ENCODE peak calls at places on chromosomes 4 and X, in nine cellular contexts. Z is cardiac muscle cell; C is CD8-positive, alpha-beta T cell; B is ovary; J is GM23338; R is pancreas; D is right cardiac atrium; W is neuronal stem cell; E is colonic mucosa. P is an unnamed sample. For H3K4me1, the result is how much of the 10 kb centered on the place peaks cover.

GRCh38 chr4:54547299-54548097 is 110.3 kb upstream of the KIT start:
- DNase-seq in J (no peak), D (no peak), R (no peak), E (peak), W (no peak), Z (no peak), B (no peak), C (no peak), P (no peak)

GRCh38 chr4:91958651-91959050 is 345.1 kb upstream of the GRID2 start:
- DNase-seq in C (no peak), D (no peak), W (no peak), R (no peak), J (peak), E (no peak), Z (no peak), B (no peak), P (no peak)

GRCh38 chrX:103399744-103400143 is 23.4 kb downstream of the BEX3 start:
- DNase-seq in C (no peak), E (no peak), J (no peak), B (no peak), W (no peak), Z (no peak), R (no peak), D (no peak), P (no peak)

GRCh38 chr4:24644983-24645764 is 60.8 kb upstream of the DHX15 start:
- DNase-seq in J (no peak), E (peak), D (no peak), W (no peak), Z (no peak), B (no peak), C (no peak), R (no peak), P (no peak)

GRCh38 chr4:83738895-83739294 is 203.0 kb downstream of the GPAT3 start:
- DNase-seq in W (no peak), J (no peak), D (no peak), Z (no peak), C (no peak), R (no peak), E (no peak), B (no peak), P (no peak)

GRCh38 chrX:23334871-23335599 is 386 bp downstream of the PTCHD1 start:
- DNase-seq in C (no peak), E (no peak), B (no peak), Z (peak), R (no peak), J (peak), W (no peak), D (no peak), P (no peak)

GRCh38 chr4:40395166-40395900 is 60.2 kb downstream of the CHRNA9 start:
- DNase-seq in J (no peak), D (no peak), R (peak), B (no peak), C (no peak), Z (no peak), E (no peak), W (no peak), P (no peak)

GRCh38 chr4:105909699-105910340 is 14.5 kb downstream of the NPNT start:
- DNase-seq in J (peak), C (no peak), D (no peak), B (no peak), R (no peak), Z (peak), W (no peak), E (peak), P (no peak)

GRCh38 chrX:71095033-71095432 is 618 bp upstream of the FOXO4 start:
- DNase-seq in C (no peak), J (no peak), B (no peak), D (no peak), R (no peak), Z (no peak), W (no peak), E (no peak), P (no peak)

GRCh38 chr4:119659576-119659975 is 31.0 kb upstream of the PDE5A start:
- DNase-seq in E (no peak), J (no peak), C (no peak), Z (no peak), B (no peak), D (no peak), W (no peak), R (no peak), P (no peak)

GRCh38 chr4:165326831-165327210 is 648 bp upstream of the MSMO1 start:
- DNase-seq in W (no peak), B (peak), E (peak), Z (peak), R (no peak), J (peak), D (no peak), C (peak), P (no peak)

GRCh38 chr4:121462660-121463261 is 81.9 kb upstream of the QRFPR start:
- DNase-seq in D (peak), Z (peak), R (no peak), B (no peak), E (peak), J (peak), W (peak), C (peak), P (peak)

GRCh38 chr4:156476359-156476758 is 495.2 kb downstream of the PDGFC start:
- DNase-seq in D (no peak), J (no peak), C (no peak), Z (no peak), E (no peak), W (no peak), R (no peak), B (no peak), P (no peak)

GRCh38 chr4:47468686-47469365 is 5.3 kb upstream of the COMMD8 start:
- DNase-seq in E (no peak), J (no peak), D (no peak), Z (peak), B (no peak), C (no peak), W (no peak), R (no peak), P (no peak)

GRCh38 chr4:80069837-80070788 is 2.9 kb downstream of the ANTXR2 start:
- DNase-seq in B (no peak), W (no peak), Z (no peak), J (no peak), R (no peak), D (no peak), E (no peak), C (no peak), P (no peak)
- H3K4me1 ChIP-seq in B (under half), W (under half), Z (under half), J (under half), R (under half), D (under half), E (under half), C (under half), P (half or more)

GRCh38 chr4:7625073-7625472 is 190.3 kb upstream of the PSAPL1 start:
- DNase-seq in W (no peak), E (no peak), C (no peak), D (no peak), R (no peak), J (no peak), Z (no peak), B (no peak), P (no peak)
- H3K27ac ChIP-seq in W (no peak), E (no peak), C (no peak), D (no peak), R (no peak), J (no peak), Z (no peak), B (no peak), P (no peak)

GRCh38 chr4:80199947-80200346 is 2.6 kb downstream of the PRDM8 start:
- DNase-seq in R (no peak), Z (no peak), C (no peak), E (no peak), B (no peak), J (no peak), D (no peak), W (no peak), P (no peak)

GRCh38 chr4:80196259-80197131 is 808 bp upstream of the PRDM8 start:
- DNase-seq in W (no peak), J (peak), B (no peak), C (no peak), Z (peak), R (no peak), D (no peak), E (no peak), P (no peak)

GRCh38 chr4:80197132-80197573 is at the start of gene PRDM8:
- DNase-seq in J (peak), E (no peak), W (no peak), Z (no peak), R (no peak), B (no peak), D (peak), C (peak), P (peak)

GRCh38 chr4:80199004-80199579 is 1.8 kb downstream of the PRDM8 start:
- DNase-seq in W (no peak), Z (no peak), E (no peak), C (no peak), B (no peak), R (no peak), D (no peak), J (no peak), P (no peak)

GRCh38 chr4:80197601-80198444 is 520 bp downstream of the PRDM8 start:
- DNase-seq in D (no peak), Z (peak), W (no peak), J (peak), C (no peak), R (no peak), E (no peak), B (no peak), P (no peak)
- H3K4me3 ChIP-seq in D (peak), Z (peak), W (peak), J (peak), C (no peak), R (no peak), E (peak), B (peak), P (peak)

GRCh38 chr4:6943870-6944195 is 34.2 kb downstream of the TBC1D14 start:
- DNase-seq in C (no peak), R (no peak), J (no peak), D (no peak), E (no peak), W (no peak), B (no peak), Z (no peak), P (no peak)

GRCh38 chr4:6944311-6945051 is 34.9 kb downstream of the TBC1D14 start:
- DNase-seq in D (no peak), J (no peak), C (no peak), B (no peak), R (no peak), W (no peak), Z (no peak), E (peak), P (no peak)

GRCh38 chr4:6946497-6946896 is 36.9 kb downstream of the TBC1D14 start:
- DNase-seq in C (no peak), Z (no peak), R (no peak), E (no peak), W (no peak), J (no peak), B (no peak), D (no peak), P (no peak)

GRCh38 chr4:6943012-6943869 is 33.6 kb downstream of the TBC1D14 start:
- DNase-seq in E (peak), R (no peak), Z (no peak), C (no peak), J (peak), D (no peak), W (no peak), B (no peak), P (no peak)

DNA sequence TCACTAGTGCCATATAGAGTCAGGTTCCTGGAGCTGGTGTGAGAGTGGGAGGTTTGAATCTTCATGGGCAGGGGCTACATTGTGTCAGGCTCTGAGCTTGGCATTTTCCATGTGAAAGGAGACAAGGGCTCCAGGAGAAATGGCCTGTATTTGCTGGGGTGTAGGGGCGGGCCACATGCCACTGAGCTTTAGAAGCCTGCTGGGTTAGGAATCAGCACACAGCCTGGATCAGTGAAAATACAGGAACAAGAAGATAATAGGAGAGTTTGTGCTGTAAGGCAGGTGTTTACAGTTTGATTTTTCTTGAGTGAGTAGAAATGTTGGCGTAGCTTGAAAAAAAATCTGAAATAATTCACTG is 35.4 kb downstream of the TBC1D14 start:
- DNase-seq in B (no peak), E (no peak), Z (no peak), R (no peak), J (no peak), W (no peak), D (no peak), C (no peak), P (no peak)
- H3K4me1 ChIP-seq in B (under half), E (under half), Z (under half), R (under half), J (under half), W (under half), D (under half), C (under half), P (half or more)

GRCh38 chr4:8639021-8639420 is 46.5 kb downstream of the CPZ start:
- DNase-seq in D (no peak), B (no peak), C (peak), E (no peak), W (no peak), R (no peak), Z (no peak), J (no peak), P (no peak)

GRCh38 chr4:8639777-8640720 is 47.5 kb downstream of the CPZ start:
- DNase-seq in D (no peak), W (no peak), E (no peak), C (no peak), R (no peak), B (no peak), J (no peak), Z (no peak), P (no peak)

GRCh38 chr4:8641256-8641655 is 48.7 kb downstream of the CPZ start:
- DNase-seq in C (no peak), E (no peak), J (no peak), B (no peak), D (no peak), W (no peak), R (no peak), Z (no peak), P (no peak)

GRCh38 chr4:8641931-8642650 is 49.5 kb downstream of the CPZ start:
- DNase-seq in C (no peak), Z (no peak), W (no peak), D (no peak), B (no peak), E (no peak), J (no peak), R (peak), P (no peak)

GRCh38 chr4:8640816-8641215 is 48.3 kb downstream of the CPZ start:
- DNase-seq in J (no peak), E (no peak), R (no peak), C (no peak), W (no peak), Z (no peak), B (no peak), D (no peak), P (no peak)
- H3K27ac ChIP-seq in J (no peak), E (no peak), R (no peak), C (no peak), W (no peak), Z (no peak), B (no peak), D (no peak), P (no peak)

DNA sequence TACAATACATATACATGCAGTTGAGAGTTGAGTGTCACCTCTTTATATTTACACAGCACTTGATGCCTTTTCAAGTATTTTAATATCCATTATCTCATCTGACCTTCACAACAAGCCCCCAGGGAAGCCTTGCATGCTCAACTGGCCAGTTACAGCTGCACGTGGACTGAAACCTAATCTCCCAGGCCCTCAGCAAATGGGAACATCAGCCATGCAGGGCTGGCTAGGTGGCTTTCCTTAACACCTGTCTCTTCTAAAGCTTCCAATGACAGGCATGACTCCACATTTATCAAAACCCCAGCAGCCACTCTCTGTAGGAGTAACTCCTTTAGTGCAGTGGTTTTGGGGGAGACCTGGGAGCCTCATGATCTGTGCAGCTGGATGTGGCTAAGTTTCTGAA is 56.4 kb downstream of the PHKA2 start:
- DNase-seq in Z (no peak), E (no peak), B (no peak), C (no peak), J (no peak), W (no peak), R (no peak), D (no peak), P (no peak)
- H3K4me3 ChIP-seq in Z (no peak), E (no peak), B (no peak), C (no peak), J (no peak), W (no peak), R (no peak), D (no peak), P (no peak)

DNA sequence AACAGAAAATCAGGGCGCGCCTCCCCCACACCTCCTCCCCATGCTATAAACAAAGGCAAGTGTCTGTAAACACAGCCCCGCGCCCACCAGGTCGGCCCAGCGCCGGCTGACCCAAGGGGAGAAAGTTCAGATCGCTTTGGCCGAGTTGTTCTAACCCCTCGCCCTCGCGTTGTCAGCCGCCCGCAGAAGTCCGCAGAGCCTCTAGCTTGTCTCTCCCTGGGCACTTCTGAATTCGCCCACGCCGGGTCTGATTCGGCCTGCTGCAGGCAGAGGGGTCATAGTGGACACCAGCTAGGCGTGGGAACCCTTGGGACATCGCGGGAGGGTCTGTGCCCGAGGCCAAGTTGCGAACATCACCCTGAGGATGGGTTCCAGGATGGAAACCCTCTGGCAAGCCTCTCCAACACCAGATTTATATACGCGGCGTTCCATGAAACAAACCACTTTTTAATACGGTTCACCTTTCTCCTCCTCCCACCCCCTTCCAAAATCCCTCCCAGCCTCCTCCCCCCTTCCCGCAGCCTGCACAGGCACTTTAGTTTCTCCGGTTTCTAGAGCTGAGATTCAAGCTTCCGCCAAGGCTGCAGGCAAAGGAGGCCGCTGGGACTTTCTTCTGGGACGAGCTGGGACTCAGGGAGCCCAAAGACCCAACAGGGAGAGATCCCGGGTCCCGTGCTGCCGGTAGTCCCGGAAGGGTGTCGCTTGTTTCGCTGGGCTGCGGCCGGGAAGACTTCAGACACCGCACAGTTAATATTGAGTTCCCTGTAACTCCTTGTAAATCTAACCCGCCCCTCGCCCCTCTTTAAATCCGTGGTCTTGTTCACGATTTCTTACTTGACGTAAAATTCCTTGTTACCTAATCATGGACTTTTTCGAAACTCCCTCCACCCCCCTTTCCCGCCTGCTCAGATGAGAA is 4.7 kb downstream of the HAND2 start:
- DNase-seq in Z (peak), B (peak), D (peak), E (no peak), W (no peak), R (no peak), J (peak), C (no peak), P (no peak)
- H3K4me1 ChIP-seq in Z (under half), B (under half), D (under half), E (under half), W (under half), R (under half), J (half or more), C (under half), P (under half)